ENCODE peak calls at places on chromosomes 5 and 9, in seven cellular contexts. O is stomach, I is upper lobe of right lung, C is neural progenitor cell, Z is IMR-90, E is A673, M is adrenal gland. L is an unnamed sample. For H3K9me3, the result is how much of the 10 kb centered on the place peaks cover.

GRCh38 chr5:8857051-8857450 is 688.8 kb downstream of the SEMA5A start:
- DNase-seq in O (no peak), I (no peak), C (no peak), Z (peak), E (no peak), M (no peak), L (no peak)

GRCh38 chr5:58764199-58764598 is 181.3 kb downstream of the RAB3C start:
- DNase-seq in O (no peak), I (no peak), C (no peak), Z (no peak), E (no peak), M (no peak), L (no peak)

GRCh38 chr9:6144947-6145346 is 70.7 kb upstream of the IL33 start:
- DNase-seq in O (no peak), I (no peak), C (no peak), Z (no peak), E (no peak), M (no peak), L (no peak)

GRCh38 chr5:39006650-39007049 is 67.5 kb downstream of the RICTOR start:
- DNase-seq in O (no peak), I (no peak), C (no peak), Z (no peak), E (no peak), M (no peak), L (no peak)

GRCh38 chr9:79256691-79257213 is 315.0 kb upstream of the TLE4 start:
- DNase-seq in O (no peak), I (no peak), C (peak), Z (peak), E (peak), M (no peak), L (peak)

GRCh38 chr9:36037580-36038169 is 962 bp downstream of the RECK start:
- DNase-seq in O (no peak), I (no peak), C (no peak), Z (no peak), E (peak), M (no peak), L (no peak)

GRCh38 chr9:113480612-113481011 is 17.1 kb downstream of the RGS3 start:
- DNase-seq in O (no peak), I (peak), C (no peak), Z (no peak), E (no peak), M (no peak), L (no peak)

GRCh38 chr5:146451411-146451810 is 4.3 kb downstream of the TCERG1 start:
- DNase-seq in O (no peak), I (no peak), C (no peak), Z (no peak), E (no peak), M (no peak), L (no peak)

GRCh38 chr5:173867173-173867679 is 20.9 kb upstream of the CPEB4 start:
- DNase-seq in O (no peak), I (no peak), C (no peak), Z (no peak), E (no peak), M (no peak), L (no peak)

GRCh38 chr5:165321912-165322311 is 1816.5 kb downstream of the MAT2B start:
- DNase-seq in O (no peak), I (no peak), C (no peak), Z (peak), E (peak), M (no peak), L (peak)

GRCh38 chr5:148808864-148809642 is 17.4 kb upstream of the ADRB2 start:
- DNase-seq in O (no peak), I (no peak), C (no peak), Z (no peak), E (peak), M (no peak), L (no peak)

GRCh38 chr5:36367524-36367923 is 65.8 kb upstream of the RANBP3L start:
- DNase-seq in O (no peak), I (no peak), C (no peak), Z (peak), E (no peak), M (no peak), L (peak)

GRCh38 chr9:86676426-86676825 is 270.9 kb downstream of the GAS1 start:
- DNase-seq in O (no peak), I (no peak), C (peak), Z (no peak), E (no peak), M (no peak), L (no peak)

GRCh38 chr5:56964173-56964572 is 12.2 kb upstream of the MIER3 start:
- DNase-seq in O (no peak), I (no peak), C (no peak), Z (no peak), E (no peak), M (no peak), L (no peak)

GRCh38 chr5:43523662-43524072 is 8.7 kb upstream of the C5orf34 start:
- DNase-seq in O (no peak), I (no peak), C (no peak), Z (no peak), E (peak), M (no peak), L (no peak)

GRCh38 chr5:129971684-129972083 is 67.4 kb downstream of the CHSY3 start:
- DNase-seq in O (no peak), I (no peak), C (no peak), Z (no peak), E (no peak), M (no peak), L (no peak)

GRCh38 chr5:116420540-116420939 is 154.1 kb downstream of the SEMA6A start:
- DNase-seq in O (no peak), I (no peak), C (no peak), Z (no peak), E (no peak), M (no peak), L (no peak)

GRCh38 chr5:136025900-136026299 is 2.9 kb upstream of the TGFBI start:
- DNase-seq in O (no peak), I (no peak), C (no peak), Z (peak), E (no peak), M (peak), L (no peak)

DNA sequence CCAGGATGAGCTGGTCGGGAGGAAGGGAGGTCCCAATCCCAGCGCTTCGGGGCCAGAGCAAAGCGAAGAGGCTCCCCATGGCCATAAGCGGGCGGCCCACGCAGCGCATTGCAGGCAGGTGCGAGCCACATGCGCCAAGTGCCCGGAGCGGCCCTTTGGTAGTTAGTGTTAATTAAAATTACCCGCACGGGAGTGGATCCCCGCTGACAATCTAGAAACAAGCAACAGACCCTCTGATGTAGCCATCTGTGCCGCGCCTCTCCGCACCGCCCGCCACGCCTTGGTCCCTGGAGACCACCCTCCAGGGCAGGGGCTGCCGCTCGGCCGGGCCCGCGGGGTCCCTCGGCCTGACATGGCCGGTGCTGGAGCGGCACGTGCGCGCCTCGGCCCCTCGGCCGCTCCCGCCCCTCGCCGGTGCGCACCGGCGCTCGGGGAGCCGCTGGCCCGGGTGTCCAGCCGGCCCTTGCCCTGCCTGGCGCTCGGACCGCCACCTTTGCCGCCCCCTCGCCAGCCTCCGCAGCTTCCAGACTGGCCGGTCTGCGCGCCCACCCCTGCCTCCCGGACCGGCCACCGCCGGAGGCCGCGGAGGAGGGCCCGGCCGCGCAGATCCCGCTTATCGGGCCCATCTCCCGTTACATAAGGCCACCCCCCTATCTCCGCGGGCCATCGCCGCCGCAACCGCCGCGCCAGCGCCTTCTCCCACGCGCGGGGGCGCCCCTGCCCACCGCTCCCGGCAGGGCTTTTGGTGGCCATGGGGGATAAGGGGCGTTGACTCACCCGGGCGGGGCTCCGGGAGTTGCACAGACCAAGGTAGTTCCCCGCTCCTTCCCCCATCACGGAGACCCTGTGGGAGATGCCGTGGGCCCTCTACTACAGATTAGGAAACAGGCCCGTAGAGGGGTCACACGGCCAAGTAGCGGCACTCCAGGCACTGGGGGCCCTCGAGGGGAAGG is 1.9 kb upstream of the IL13 start:
- DNase-seq in O (peak), I (no peak), C (peak), Z (no peak), E (peak), M (no peak), L (no peak)
- H3K4me3 ChIP-seq in O (peak), I (peak), C (peak), Z (peak), E (peak), M (peak), L (no peak)

GRCh38 chr9:133290751-133291302 is 15.8 kb upstream of the ABO start:
- DNase-seq in O (no peak), I (no peak), C (no peak), Z (no peak), E (no peak), M (no peak), L (no peak)

DNA sequence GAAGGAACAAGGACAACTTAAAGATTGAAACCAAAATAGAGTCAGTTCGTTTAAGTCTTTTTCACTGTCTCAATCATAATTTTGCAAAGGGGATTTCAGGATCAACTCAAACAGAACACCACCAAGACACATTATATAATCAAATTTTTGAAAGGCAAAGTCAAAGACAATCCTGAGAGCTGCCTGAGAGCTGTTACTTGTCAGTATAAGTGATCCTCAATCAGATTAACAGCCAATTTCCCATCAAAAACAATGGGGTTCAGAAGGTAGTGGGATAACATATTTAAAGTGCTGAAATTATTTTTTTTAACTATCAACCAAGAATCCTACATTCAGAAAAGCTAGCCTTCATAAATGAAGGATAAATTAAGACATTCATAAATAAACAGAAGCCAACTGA is 19.3 kb upstream of the ABO start:
- DNase-seq in O (no peak), I (no peak), C (no peak), Z (no peak), E (no peak), M (no peak), L (no peak)
- H3K9me3 ChIP-seq in O (under half), I (under half), C (under half), Z (under half), E (under half), M (under half), L (under half)

GRCh38 chr5:150447188-150447587 is 2.4 kb downstream of the RPS14 start:
- DNase-seq in O (no peak), I (no peak), C (no peak), Z (no peak), E (no peak), M (no peak), L (no peak)
- H3K4me3 ChIP-seq in O (no peak), I (no peak), C (no peak), Z (no peak), E (peak), M (no peak), L (peak)

GRCh38 chr9:138118601-138119071 is 241.1 kb downstream of the CACNA1B start:
- DNase-seq in O (no peak), I (peak), C (no peak), Z (no peak), E (no peak), M (no peak), L (no peak)

GRCh38 chr9:138120072-138120471 is 242.5 kb downstream of the CACNA1B start:
- DNase-seq in O (no peak), I (no peak), C (no peak), Z (no peak), E (no peak), M (no peak), L (no peak)

GRCh38 chr9:138117836-138118235 is 240.3 kb downstream of the CACNA1B start:
- DNase-seq in O (no peak), I (peak), C (no peak), Z (no peak), E (no peak), M (no peak), L (no peak)

GRCh38 chr9:138120511-138121437 is 243.2 kb downstream of the CACNA1B start:
- DNase-seq in O (no peak), I (no peak), C (no peak), Z (no peak), E (no peak), M (no peak), L (no peak)

GRCh38 chr9:138119202-138120027 is 241.8 kb downstream of the CACNA1B start:
- DNase-seq in O (no peak), I (peak), C (no peak), Z (no peak), E (no peak), M (no peak), L (no peak)
- H3K9me3 ChIP-seq in O (under half), I (under half), C (under half), Z (half or more), E (under half), M (under half), L (under half)

GRCh38 chr5:99694884-99695283 is 766.1 kb upstream of the CHD1 start:
- DNase-seq in O (no peak), I (no peak), C (no peak), Z (no peak), E (no peak), M (no peak), L (no peak)
- H3K4me3 ChIP-seq in O (no peak), I (no peak), C (no peak), Z (no peak), E (no peak), M (no peak), L (no peak)

GRCh38 chr5:110823571-110823970 is 84.8 kb downstream of the SLC25A46 start:
- DNase-seq in O (no peak), I (no peak), C (no peak), Z (no peak), E (no peak), M (no peak), L (peak)

GRCh38 chr5:110824936-110825441 is 86.2 kb downstream of the SLC25A46 start:
- DNase-seq in O (no peak), I (no peak), C (no peak), Z (no peak), E (no peak), M (no peak), L (no peak)
- H3K9me3 ChIP-seq in O (under half), I (under half), C (under half), Z (under half), E (under half), M (under half), L (under half)

GRCh38 chr9:1877951-1878350 is 137.2 kb upstream of the SMARCA2 start:
- DNase-seq in O (no peak), I (no peak), C (no peak), Z (no peak), E (no peak), M (no peak), L (no peak)
- H3K4me3 ChIP-seq in O (no peak), I (no peak), C (no peak), Z (no peak), E (no peak), M (no peak), L (no peak)

GRCh38 chr9:61669352-61669751 is 479.5 kb downstream of the SPATA31A7 start:
- DNase-seq in O (no peak), I (peak), C (no peak), Z (no peak), E (no peak), M (no peak), L (no peak)
- H3K9me3 ChIP-seq in O (half or more), I (under half), C (under half), Z (under half), E (under half), M (under half), L (under half)

L was measured in MG63.